ENCODE peak calls at places on chromosome 1, in eight cellular contexts. One of them, this sample, is unnamed.
A peak's percentile ranks its signal among the peaks of the same experiment; 100 is the strongest.

GRCh38 chr1:21152423-21153100 is 24.1 kb downstream of the EIF4G3 start:
- DNase-seq in CD4-positive, alpha-beta memory T cell: no peak
- DNase-seq in KG1: no peak
- DNase-seq in EL: peak; percentile 55
- DNase-seq in anterior cingulate cortex: no peak
- DNase-seq in hepatocyte: no peak
- DNase-seq in endothelial cell: no peak
- DNase-seq in activated naive CD4-positive, alpha-beta T cell treated with Interleukin-2 at 50 U/mL for 16 hours: no peak
- DNase-seq in this sample: no peak

GRCh38 chr1:48943826-48944225 is 167.1 kb upstream of the BEND5 start:
- DNase-seq in CD4-positive, alpha-beta memory T cell: no peak
- DNase-seq in KG1: no peak
- DNase-seq in EL: no peak
- DNase-seq in anterior cingulate cortex: no peak
- DNase-seq in hepatocyte: no peak
- DNase-seq in endothelial cell: no peak
- DNase-seq in activated naive CD4-positive, alpha-beta T cell treated with Interleukin-2 at 50 U/mL for 16 hours: no peak
- DNase-seq in this sample: no peak

GRCh38 chr1:15799004-15799867 is 8.2 kb downstream of the UQCRHL start:
- DNase-seq in CD4-positive, alpha-beta memory T cell: no peak
- DNase-seq in KG1: no peak
- DNase-seq in EL: peak; percentile 100
- DNase-seq in anterior cingulate cortex: no peak
- DNase-seq in hepatocyte: peak; percentile 87
- DNase-seq in endothelial cell: no peak
- DNase-seq in activated naive CD4-positive, alpha-beta T cell treated with Interleukin-2 at 50 U/mL for 16 hours: peak; percentile 4
- DNase-seq in this sample: peak; percentile 28

GRCh38 chr1:198496216-198497143 is 44.0 kb downstream of the ATP6V1G3 start:
- DNase-seq in CD4-positive, alpha-beta memory T cell: no peak
- DNase-seq in KG1: no peak
- DNase-seq in EL: peak; percentile 76
- DNase-seq in anterior cingulate cortex: no peak
- DNase-seq in hepatocyte: no peak
- DNase-seq in endothelial cell: no peak
- DNase-seq in activated naive CD4-positive, alpha-beta T cell treated with Interleukin-2 at 50 U/mL for 16 hours: no peak
- DNase-seq in this sample: no peak

GRCh38 chr1:100883963-100884362 is 10.7 kb downstream of the EXTL2 start:
- DNase-seq in CD4-positive, alpha-beta memory T cell: no peak
- DNase-seq in KG1: no peak
- DNase-seq in EL: peak; percentile 46
- DNase-seq in anterior cingulate cortex: no peak
- DNase-seq in hepatocyte: peak; percentile 47
- DNase-seq in endothelial cell: no peak
- DNase-seq in activated naive CD4-positive, alpha-beta T cell treated with Interleukin-2 at 50 U/mL for 16 hours: no peak
- DNase-seq in this sample: no peak

GRCh38 chr1:91130256-91130985 is 108.6 kb upstream of the ZNF644 start:
- DNase-seq in CD4-positive, alpha-beta memory T cell: no peak
- DNase-seq in KG1: no peak
- DNase-seq in EL: no peak
- DNase-seq in anterior cingulate cortex: no peak
- DNase-seq in hepatocyte: no peak
- DNase-seq in endothelial cell: no peak
- DNase-seq in activated naive CD4-positive, alpha-beta T cell treated with Interleukin-2 at 50 U/mL for 16 hours: no peak
- DNase-seq in this sample: no peak

GRCh38 chr1:53134961-53135734 is 7.3 kb downstream of the SLC1A7 start:
- DNase-seq in CD4-positive, alpha-beta memory T cell: no peak
- DNase-seq in KG1: no peak
- DNase-seq in EL: no peak
- DNase-seq in anterior cingulate cortex: no peak
- DNase-seq in hepatocyte: peak; percentile 54
- DNase-seq in endothelial cell: no peak
- DNase-seq in activated naive CD4-positive, alpha-beta T cell treated with Interleukin-2 at 50 U/mL for 16 hours: no peak
- DNase-seq in this sample: no peak

GRCh38 chr1:230205719-230206198 is 138.7 kb downstream of the GALNT2 start:
- DNase-seq in CD4-positive, alpha-beta memory T cell: no peak
- DNase-seq in KG1: no peak
- DNase-seq in EL: no peak
- DNase-seq in anterior cingulate cortex: no peak
- DNase-seq in hepatocyte: no peak
- DNase-seq in endothelial cell: no peak
- DNase-seq in activated naive CD4-positive, alpha-beta T cell treated with Interleukin-2 at 50 U/mL for 16 hours: no peak
- DNase-seq in this sample: no peak

GRCh38 chr1:206672011-206672688 is 12.6 kb upstream of the MAPKAPK2 start:
- DNase-seq in CD4-positive, alpha-beta memory T cell: no peak
- DNase-seq in KG1: no peak
- DNase-seq in EL: no peak
- DNase-seq in anterior cingulate cortex: no peak
- DNase-seq in hepatocyte: peak; percentile 60
- DNase-seq in endothelial cell: no peak
- DNase-seq in activated naive CD4-positive, alpha-beta T cell treated with Interleukin-2 at 50 U/mL for 16 hours: no peak
- DNase-seq in this sample: no peak

GRCh38 chr1:15322648-15323350 is 75.8 kb downstream of the FHAD1 start:
- DNase-seq in CD4-positive, alpha-beta memory T cell: no peak
- DNase-seq in KG1: no peak
- DNase-seq in EL: peak; percentile 15
- DNase-seq in anterior cingulate cortex: no peak
- DNase-seq in hepatocyte: no peak
- DNase-seq in endothelial cell: no peak
- DNase-seq in activated naive CD4-positive, alpha-beta T cell treated with Interleukin-2 at 50 U/mL for 16 hours: no peak
- DNase-seq in this sample: no peak

GRCh38 chr1:6965062-6965913 is 180.0 kb downstream of the CAMTA1 start:
- DNase-seq in CD4-positive, alpha-beta memory T cell: no peak
- DNase-seq in KG1: no peak
- DNase-seq in EL: no peak
- DNase-seq in anterior cingulate cortex: no peak
- DNase-seq in hepatocyte: no peak
- DNase-seq in endothelial cell: no peak
- DNase-seq in activated naive CD4-positive, alpha-beta T cell treated with Interleukin-2 at 50 U/mL for 16 hours: no peak
- DNase-seq in this sample: no peak

GRCh38 chr1:71030021-71030420 is 17.6 kb downstream of the PTGER3 start:
- DNase-seq in CD4-positive, alpha-beta memory T cell: no peak
- DNase-seq in KG1: no peak
- DNase-seq in EL: no peak
- DNase-seq in anterior cingulate cortex: no peak
- DNase-seq in hepatocyte: no peak
- DNase-seq in endothelial cell: no peak
- DNase-seq in activated naive CD4-positive, alpha-beta T cell treated with Interleukin-2 at 50 U/mL for 16 hours: no peak
- DNase-seq in this sample: no peak

GRCh38 chr1:85617582-85618237 is 37.1 kb downstream of the CCN1 start:
- DNase-seq in CD4-positive, alpha-beta memory T cell: no peak
- DNase-seq in KG1: no peak
- DNase-seq in EL: peak; percentile 57
- DNase-seq in anterior cingulate cortex: no peak
- DNase-seq in hepatocyte: no peak
- DNase-seq in endothelial cell: no peak
- DNase-seq in activated naive CD4-positive, alpha-beta T cell treated with Interleukin-2 at 50 U/mL for 16 hours: no peak
- DNase-seq in this sample: no peak

This sample was measured in midbrain.